ENCODE peak calls at places on chromosomes 12 and 14, in nine cellular contexts. L is COR-L47; T is NCI-H1105 treated with DMSO at 0.1 percent for 48 hours; N is NK-92 treated with Interleukin-12 subunit alpha and Interleukin-12 subunit beta, amount 100 ng/mL, for 24 hours; H is A549; V is psoas muscle; Z is T-helper 1 cell; S is SK-MEL-5; K is neural crest cell. B is an unnamed sample.
A peak's percentile ranks its signal among the peaks of the same experiment; 100 is the strongest.

GRCh38 chr14:54447231-54447692 is 6.1 kb upstream of the CNIH1 start:
- DNase-seq in N (peak; percentile 19), L (no peak), V (no peak), S (no peak), Z (no peak), T (no peak), H (peak; percentile 37), K (no peak), B (no peak)

GRCh38 chr14:97074456-97074855 is 277.3 kb downstream of the VRK1 start:
- DNase-seq in K (no peak), N (no peak), S (no peak), T (no peak), H (no peak), V (no peak), L (no peak), Z (no peak), B (no peak)

GRCh38 chr12:92621833-92622232 is 81.0 kb upstream of the PLEKHG7 start:
- DNase-seq in V (no peak), S (no peak), L (no peak), K (no peak), N (no peak), Z (no peak), H (no peak), T (no peak), B (no peak)

GRCh38 chr12:51449569-51450246 is 25.1 kb downstream of the SLC4A8 start:
- DNase-seq in Z (no peak), K (no peak), N (no peak), V (no peak), H (no peak), T (no peak), L (no peak), S (no peak), B (no peak)

GRCh38 chr14:50272498-50272897 is 39.5 kb downstream of the L2HGDH start:
- DNase-seq in V (no peak), H (no peak), T (no peak), N (no peak), Z (no peak), K (no peak), L (no peak), S (no peak), B (no peak)

GRCh38 chr12:111404362-111405148 is 1.2 kb upstream of the SH2B3 start:
- DNase-seq in T (no peak), K (no peak), L (no peak), H (no peak), S (no peak), V (no peak), Z (peak; percentile 48), N (no peak), B (no peak)

GRCh38 chr12:57176846-57177245 is 29.4 kb upstream of the LRP1-AS start:
- DNase-seq in S (no peak), K (no peak), T (no peak), Z (no peak), V (no peak), H (no peak), N (no peak), L (no peak), B (no peak)

GRCh38 chr14:103749860-103750259 is 34.2 kb downstream of the ZFYVE21 start:
- DNase-seq in K (no peak), Z (no peak), T (no peak), N (no peak), H (no peak), V (no peak), L (no peak), S (no peak), B (no peak)

GRCh38 chr12:78726854-78727253 is 137.7 kb upstream of the SYT1 start:
- DNase-seq in S (no peak), V (no peak), K (no peak), T (no peak), H (no peak), N (no peak), L (no peak), Z (no peak), B (no peak)

GRCh38 chr12:1805441-1806081 is 14.8 kb upstream of the LRTM2 start:
- DNase-seq in H (no peak), N (no peak), S (no peak), V (peak; percentile 91), Z (no peak), T (no peak), K (no peak), L (no peak), B (no peak)

GRCh38 chr14:31510222-31510621 is 22.4 kb upstream of the GPR33 start:
- DNase-seq in K (no peak), S (peak; percentile 52), L (peak; percentile 27), V (no peak), N (no peak), H (peak; percentile 33), Z (peak; percentile 7), T (peak; percentile 73), B (no peak)

GRCh38 chr14:104758981-104759975 is 6.3 kb downstream of the SIVA1 start:
- DNase-seq in T (no peak), N (no peak), H (no peak), S (no peak), V (no peak), K (no peak), L (no peak), Z (no peak), B (no peak)

GRCh38 chr12:70393787-70394519 is 27.9 kb downstream of the KCNMB4 start:
- DNase-seq in H (no peak), V (no peak), T (no peak), S (no peak), N (no peak), Z (no peak), L (no peak), K (no peak), B (no peak)

GRCh38 chr12:18677189-18677588 is 60.6 kb downstream of the PLCZ1 start:
- DNase-seq in H (no peak), S (no peak), L (no peak), N (no peak), V (no peak), K (no peak), Z (no peak), T (no peak), B (no peak)